ENCODE peak calls at places on chromosomes 11 and 22, in four cellular contexts. One of them, this sample, is unnamed.

GRCh38 chr11:121520243-121521144 is 67.7 kb upstream of the SORL1-AS1 start:
- DNase-seq in GM12878: no peak
- DNase-seq in K562: no peak
- DNase-seq in HL-60: peak
- DNase-seq in this sample: no peak

GRCh38 chr22:45317551-45318167 is 7.9 kb downstream of the FAM118A start:
- DNase-seq in GM12878: no peak
- DNase-seq in K562: no peak
- DNase-seq in HL-60: no peak
- DNase-seq in this sample: no peak

GRCh38 chr22:35728639-35729308 is 11.1 kb downstream of the APOL5 start:
- DNase-seq in GM12878: no peak
- DNase-seq in K562: no peak
- DNase-seq in HL-60: no peak
- DNase-seq in this sample: no peak

GRCh38 chr11:65338680-65339079 is 5.0 kb downstream of the DPF2 start:
- DNase-seq in GM12878: no peak
- DNase-seq in K562: peak
- DNase-seq in HL-60: no peak
- DNase-seq in this sample: no peak

GRCh38 chr22:39446239-39446721 is 10.5 kb upstream of the MGAT3 start:
- DNase-seq in GM12878: peak
- DNase-seq in K562: peak
- DNase-seq in HL-60: no peak
- DNase-seq in this sample: peak

GRCh38 chr22:27199354-27199753 is 542.0 kb downstream of the MIAT start:
- DNase-seq in GM12878: no peak
- DNase-seq in K562: no peak
- DNase-seq in HL-60: no peak
- DNase-seq in this sample: no peak

GRCh38 chr11:34263462-34264186 is 94.2 kb downstream of the ABTB2 start:
- DNase-seq in GM12878: no peak
- DNase-seq in K562: no peak
- DNase-seq in HL-60: no peak
- DNase-seq in this sample: no peak

GRCh38 chr22:45503071-45503815 is 560 bp downstream of the FBLN1 start:
- DNase-seq in GM12878: no peak
- DNase-seq in K562: no peak
- DNase-seq in HL-60: no peak
- DNase-seq in this sample: no peak

GRCh38 chr11:75980031-75980430 is 165.0 kb downstream of the UVRAG start:
- DNase-seq in GM12878: no peak
- DNase-seq in K562: no peak
- DNase-seq in HL-60: no peak
- DNase-seq in this sample: no peak

GRCh38 chr11:119691020-119691666 is 37.9 kb downstream of the NECTIN1 start:
- DNase-seq in GM12878: no peak
- DNase-seq in K562: no peak
- DNase-seq in HL-60: no peak
- DNase-seq in this sample: no peak

GRCh38 chr11:122755941-122756340 is 82.4 kb upstream of the CRTAM start:
- DNase-seq in GM12878: no peak
- DNase-seq in K562: no peak
- DNase-seq in HL-60: no peak
- DNase-seq in this sample: no peak

GRCh38 chr11:65558002-65558784 is at the start of gene LTBP3:
- DNase-seq in GM12878: no peak
- DNase-seq in K562: peak
- DNase-seq in HL-60: no peak
- DNase-seq in this sample: peak

GRCh38 chr11:59574467-59574866 is 41.1 kb downstream of the OSBP start:
- DNase-seq in GM12878: no peak
- DNase-seq in K562: no peak
- DNase-seq in HL-60: no peak
- DNase-seq in this sample: no peak

GRCh38 chr22:20526628-20527355 is 19.4 kb downstream of the MED15 start:
- DNase-seq in GM12878: no peak
- DNase-seq in K562: no peak
- DNase-seq in HL-60: no peak
- DNase-seq in this sample: no peak

GRCh38 chr11:58926695-58927094 is 12.6 kb upstream of the GLYATL1 start:
- DNase-seq in GM12878: no peak
- DNase-seq in K562: no peak
- DNase-seq in HL-60: no peak
- DNase-seq in this sample: no peak

GRCh38 chr11:111718436-111719325 is 47.5 kb downstream of the PPP2R1B start:
- DNase-seq in GM12878: no peak
- DNase-seq in K562: no peak
- DNase-seq in HL-60: no peak
- DNase-seq in this sample: no peak

GRCh38 chr11:86735462-86736302 is 63.3 kb upstream of the ME3 start:
- DNase-seq in GM12878: no peak
- DNase-seq in K562: no peak
- DNase-seq in HL-60: no peak
- DNase-seq in this sample: no peak

GRCh38 chr11:113474362-113475159 is 637 bp downstream of the DRD2 start:
- DNase-seq in GM12878: no peak
- DNase-seq in K562: peak
- DNase-seq in HL-60: no peak
- DNase-seq in this sample: peak

GRCh38 chr22:46538816-46539163 is 1.4 kb upstream of the CELSR1 start:
- DNase-seq in GM12878: no peak
- DNase-seq in K562: peak
- DNase-seq in HL-60: no peak
- DNase-seq in this sample: no peak

GRCh38 chr11:10587995-10588394 is 19.5 kb upstream of the LYVE1 start:
- DNase-seq in GM12878: no peak
- DNase-seq in K562: no peak
- DNase-seq in HL-60: no peak
- DNase-seq in this sample: no peak

GRCh38 chr11:8083088-8083395 is 2.0 kb downstream of the TUB start:
- DNase-seq in GM12878: no peak
- DNase-seq in K562: no peak
- DNase-seq in HL-60: no peak
- DNase-seq in this sample: no peak

GRCh38 chr11:94553938-94554337 is 10.2 kb downstream of the FUT4 start:
- DNase-seq in GM12878: no peak
- DNase-seq in K562: peak
- DNase-seq in HL-60: no peak
- DNase-seq in this sample: no peak

GRCh38 chr22:21449531-21450319 is 17.5 kb upstream of the TMEM191C start:
- DNase-seq in GM12878: no peak
- DNase-seq in K562: no peak
- DNase-seq in HL-60: no peak
- DNase-seq in this sample: no peak

GRCh38 chr11:952406-953385 is 27.0 kb downstream of the AP2A2 start:
- DNase-seq in GM12878: no peak
- DNase-seq in K562: no peak
- DNase-seq in HL-60: no peak
- DNase-seq in this sample: no peak

GRCh38 chr11:109629734-109630133 is 207.7 kb downstream of the C11orf87 start:
- DNase-seq in GM12878: no peak
- DNase-seq in K562: no peak
- DNase-seq in HL-60: no peak
- DNase-seq in this sample: no peak
- TF ChIP-seq SPI1 in GM12878: no peak
- TF ChIP-seq SPI1 in K562: no peak
- TF ChIP-seq SPI1 in HL-60: no peak
- TF ChIP-seq SPI1 in this sample: no peak

DNA sequence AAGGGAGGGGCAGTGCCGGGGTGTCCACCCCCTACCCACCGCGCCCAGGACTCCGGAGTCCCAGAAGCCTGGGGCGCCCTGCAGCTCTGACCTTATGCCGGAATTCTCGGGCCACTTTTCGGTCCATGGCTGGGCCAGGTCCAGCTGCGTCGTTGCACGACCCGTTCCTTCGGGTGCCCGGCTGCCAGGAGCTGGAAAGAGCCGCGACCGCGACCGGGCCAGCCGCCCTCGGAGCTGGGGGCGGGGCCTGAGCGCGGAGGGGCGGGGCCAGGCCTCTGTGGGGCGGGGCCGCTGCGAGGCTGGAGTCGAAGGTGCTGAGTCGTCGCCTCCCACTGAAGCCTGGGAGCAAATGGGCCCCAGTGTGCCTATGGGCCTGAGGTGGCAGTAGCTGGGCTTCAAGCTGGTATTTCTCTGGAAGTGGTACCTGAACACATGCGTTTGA is at the start of gene USH1C:
- DNase-seq in GM12878: no peak
- DNase-seq in K562: peak
- DNase-seq in HL-60: no peak
- DNase-seq in this sample: no peak
- TF ChIP-seq SPI1 in GM12878: no peak
- TF ChIP-seq SPI1 in K562: no peak
- TF ChIP-seq SPI1 in HL-60: no peak
- TF ChIP-seq SPI1 in this sample: no peak

GRCh38 chr11:71563401-71563800 is 2.0 kb upstream of the KRTAP5-10 start:
- DNase-seq in GM12878: no peak
- DNase-seq in K562: peak
- DNase-seq in HL-60: no peak
- DNase-seq in this sample: peak
- TF ChIP-seq SPI1 in GM12878: no peak
- TF ChIP-seq SPI1 in K562: peak
- TF ChIP-seq SPI1 in HL-60: no peak
- TF ChIP-seq SPI1 in this sample: no peak

GRCh38 chr11:44910591-44910990 is 40.1 kb downstream of the TP53I11 start:
- DNase-seq in GM12878: no peak
- DNase-seq in K562: no peak
- DNase-seq in HL-60: no peak
- DNase-seq in this sample: no peak

GRCh38 chr11:44906641-44907040 is 44.0 kb downstream of the TP53I11 start:
- DNase-seq in GM12878: no peak
- DNase-seq in K562: peak
- DNase-seq in HL-60: no peak
- DNase-seq in this sample: no peak

GRCh38 chr11:44912270-44912987 is 38.3 kb downstream of the TP53I11 start:
- DNase-seq in GM12878: no peak
- DNase-seq in K562: peak
- DNase-seq in HL-60: no peak
- DNase-seq in this sample: no peak

GRCh38 chr11:44911031-44911814 is 39.5 kb downstream of the TP53I11 start:
- DNase-seq in GM12878: no peak
- DNase-seq in K562: peak
- DNase-seq in HL-60: no peak
- DNase-seq in this sample: peak

DNA sequence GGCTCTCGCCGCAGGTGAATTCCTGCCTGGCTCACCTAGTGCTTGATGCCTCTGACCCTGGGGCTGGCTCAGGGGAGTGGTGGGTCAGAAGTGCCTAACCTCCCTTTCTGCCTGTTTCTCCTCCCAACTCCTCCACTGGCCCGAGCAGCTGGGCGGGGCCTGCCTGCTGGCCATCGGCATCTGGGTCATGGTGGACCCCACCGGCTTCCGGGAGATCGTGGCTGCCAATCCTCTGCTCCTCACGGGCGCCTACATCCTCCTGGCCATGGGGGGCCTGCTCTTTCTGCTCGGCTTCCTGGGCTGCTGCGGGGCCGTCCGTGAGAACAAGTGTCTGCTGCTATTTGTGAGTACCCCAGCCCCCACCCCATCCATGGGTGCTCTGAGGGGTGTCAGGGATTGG is 41.1 kb downstream of the TP53I11 start:
- DNase-seq in GM12878: no peak
- DNase-seq in K562: no peak
- DNase-seq in HL-60: no peak
- DNase-seq in this sample: no peak
- TF ChIP-seq SPI1 in GM12878: no peak
- TF ChIP-seq SPI1 in K562: no peak
- TF ChIP-seq SPI1 in HL-60: no peak
- TF ChIP-seq SPI1 in this sample: no peak

GRCh38 chr11:72038491-72038890 is 39.8 kb downstream of the IL18BP start:
- DNase-seq in GM12878: no peak
- DNase-seq in K562: no peak
- DNase-seq in HL-60: no peak
- DNase-seq in this sample: no peak
- TF ChIP-seq SPI1 in GM12878: no peak
- TF ChIP-seq SPI1 in K562: no peak
- TF ChIP-seq SPI1 in HL-60: no peak
- TF ChIP-seq SPI1 in this sample: no peak

DNA sequence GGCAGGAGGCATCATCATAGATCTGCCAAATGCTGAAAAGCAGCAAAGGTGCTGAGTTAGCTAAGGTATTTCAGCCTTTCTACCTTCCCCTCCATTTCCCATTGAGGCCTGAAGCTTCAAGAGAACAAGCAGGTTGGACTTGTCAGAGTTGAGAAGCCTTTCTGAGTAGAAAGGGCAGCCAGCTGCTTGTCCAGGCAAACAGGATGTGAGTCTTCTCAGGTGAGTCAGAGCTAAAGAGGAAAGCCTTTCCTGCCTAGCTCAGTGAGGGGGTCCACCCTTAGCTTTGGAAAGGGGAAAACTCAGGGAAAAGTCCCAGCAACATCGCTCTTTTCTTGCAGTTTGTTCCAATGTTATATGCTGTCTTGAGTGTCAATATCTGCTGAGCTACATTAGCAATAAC is 13.2 kb upstream of the MPZL2 start:
- DNase-seq in GM12878: no peak
- DNase-seq in K562: no peak
- DNase-seq in HL-60: no peak
- DNase-seq in this sample: no peak
- TF ChIP-seq SPI1 in GM12878: peak
- TF ChIP-seq SPI1 in K562: no peak
- TF ChIP-seq SPI1 in HL-60: no peak
- TF ChIP-seq SPI1 in this sample: peak